ENCODE peak calls at places on chromosome 21, in four cellular contexts. O is upper lobe of right lung, V is colonic mucosa, F is ovary. T is an unnamed sample.

GRCh38 chr21:42262826-42263225 is 43.9 kb downstream of the ABCG1 start:
- DNase-seq in O (peak; percentile 89), F (peak; percentile 57), V (peak; percentile 46), T (peak; percentile 89)

GRCh38 chr21:37412603-37413360 is 46.2 kb downstream of the DYRK1A start:
- DNase-seq in O (no peak), F (no peak), V (no peak), T (no peak)

GRCh38 chr21:36949171-36950141 is 17.0 kb downstream of the HLCS start:
- DNase-seq in O (no peak), F (no peak), V (no peak), T (no peak)

GRCh38 chr21:29190920-29191319 is 60.5 kb downstream of the MAP3K7CL start:
- DNase-seq in V (no peak), F (no peak), O (no peak), T (no peak)

GRCh38 chr21:33078907-33079582 is 9.1 kb downstream of the OLIG1 start:
- DNase-seq in V (no peak), F (no peak), O (no peak), T (no peak)

GRCh38 chr21:15206514-15206913 is 141.7 kb upstream of the NRIP1 start:
- DNase-seq in O (no peak), F (no peak), V (no peak), T (no peak)

GRCh38 chr21:39048064-39048463 is 135.2 kb downstream of the PSMG1 start:
- DNase-seq in F (no peak), O (no peak), V (peak; percentile 65), T (peak; percentile 61)

GRCh38 chr21:18164483-18164882 is 80.2 kb upstream of the CHODL start:
- DNase-seq in V (no peak), F (no peak), O (no peak), T (no peak)

GRCh38 chr21:33238565-33239255 is 9.0 kb downstream of the IFNAR2 start:
- DNase-seq in O (no peak), V (no peak), F (no peak), T (no peak)

GRCh38 chr21:42721341-42721824 is 68.0 kb downstream of the PDE9A start:
- DNase-seq in O (no peak), V (peak; percentile 69), F (no peak), T (no peak)

DNA sequence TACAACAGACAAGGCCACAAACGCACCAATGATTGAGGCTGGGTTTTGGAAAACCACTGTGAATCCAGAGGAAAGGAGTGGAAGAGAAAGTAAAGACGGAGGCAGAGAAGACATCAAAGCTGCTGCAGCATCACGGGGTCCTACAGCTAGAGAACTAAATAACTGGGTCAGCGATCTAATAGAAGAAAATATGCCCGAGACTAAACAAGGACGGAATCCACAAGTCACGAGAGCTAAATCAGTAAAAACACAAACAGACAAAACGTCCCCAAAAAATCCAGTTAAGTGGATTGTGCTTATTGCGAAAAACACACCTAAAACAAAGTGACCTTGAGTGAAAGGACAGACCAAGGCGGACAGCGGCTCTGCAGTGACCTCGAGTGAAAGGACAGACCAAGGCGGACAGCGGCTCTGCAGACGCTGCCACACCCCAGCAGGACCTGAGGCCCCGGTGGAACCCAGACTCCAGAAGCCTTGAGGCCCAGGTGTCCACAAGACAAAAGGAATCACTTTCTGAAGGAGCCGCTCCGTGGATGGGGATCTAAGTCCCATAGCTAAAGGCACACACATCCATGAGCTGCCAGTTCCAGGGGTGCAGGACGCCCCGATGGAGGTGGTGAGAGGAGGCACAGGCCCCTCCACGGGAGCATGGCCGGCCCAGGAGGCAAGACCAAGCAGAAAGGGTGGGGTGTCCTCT is 6.0 kb downstream of the FTCD start:
- DNase-seq in V (no peak), O (peak; percentile 44), F (peak; percentile 16), T (peak; percentile 70)
- H3K4me3 ChIP-seq in V (no peak overlapping the region), O (no peak overlapping the region), F (no peak overlapping the region), T (no peak overlapping the region)

GRCh38 chr21:44299085-44299457 is 782 bp upstream of the PFKL start:
- DNase-seq in O (no peak), V (no peak), F (no peak), T (no peak)

GRCh38 chr21:44296916-44297315 is 2.9 kb upstream of the PFKL start:
- DNase-seq in F (no peak), V (no peak), O (no peak), T (no peak)

GRCh38 chr21:44297525-44298290 is 2.1 kb upstream of the PFKL start:
- DNase-seq in V (peak; percentile 90), O (peak; percentile 91), F (peak; percentile 68), T (peak; percentile 93)

GRCh38 chr21:44299458-44300261 is at the start of gene PFKL:
- DNase-seq in V (peak; percentile 83), O (peak; percentile 89), F (peak; percentile 73), T (peak; percentile 88)

GRCh38 chr21:44298301-44298700 is 1.6 kb upstream of the PFKL start:
- DNase-seq in V (no peak), F (no peak), O (no peak), T (no peak)
- H3K4me1 ChIP-seq in V (peaks cover 21% of the 10 kb centered on the region), F (peaks cover 13% of the 10 kb centered on the region), O (peaks cover 40% of the 10 kb centered on the region), T (no peaks in the 10 kb centered on the region)

DNA sequence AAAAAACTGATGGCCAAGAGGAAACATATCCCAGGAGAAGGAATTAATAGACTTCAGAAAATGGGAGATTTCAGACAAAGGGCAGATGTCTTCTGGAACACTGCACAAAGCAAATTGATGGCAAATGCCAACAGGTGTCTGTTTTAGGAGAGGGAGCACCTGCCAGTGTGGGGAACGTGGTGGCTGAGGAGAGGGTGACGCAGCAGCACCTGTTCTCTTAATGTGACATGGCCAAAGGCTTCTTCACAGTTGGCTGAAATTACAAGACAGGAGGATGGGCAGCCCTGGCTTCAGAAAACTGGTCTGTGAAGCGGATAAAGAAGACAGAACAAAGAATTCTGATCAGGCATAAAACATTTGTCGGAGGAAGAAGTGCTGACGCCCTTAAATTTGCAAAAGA is 178.7 kb upstream of the RUNX1 start:
- DNase-seq in F (no peak), O (no peak), V (no peak), T (no peak)
- H3K4me3 ChIP-seq in F (no peak overlapping the region), O (no peak overlapping the region), V (no peak overlapping the region), T (no peak overlapping the region)

GRCh38 chr21:45421071-45421845 is 16.3 kb downstream of the COL18A1 start:
- DNase-seq in O (peak; percentile 81), F (peak; percentile 57), V (no peak), T (peak; percentile 75)
- H3K4me1 ChIP-seq in O (peaks cover 7% of the 10 kb centered on the region), F (peaks cover 8% of the 10 kb centered on the region), V (no peaks in the 10 kb centered on the region), T (no peaks in the 10 kb centered on the region)

T was measured in aorta.